ENCODE peak calls at places on chromosomes 2 and 18, in six cellular contexts. N, F, K, W, J and A are unnamed samples.

GRCh38 chr2:205721057-205721767 is 38.9 kb downstream of the NRP2 start:
- DNase-seq in N (no peak), F (no peak), K (no peak), J (no peak), W (peak), A (no peak)

GRCh38 chr2:7241041-7241440 is 323.8 kb downstream of the RNF144A start:
- DNase-seq in K (no peak), J (no peak), W (no peak), F (no peak), N (no peak), A (no peak)

GRCh38 chr2:20231159-20231558 is 6.2 kb upstream of the SDC1 start:
- DNase-seq in N (no peak), J (no peak), K (no peak), F (no peak), W (no peak), A (no peak)

GRCh38 chr18:23453657-23454011 is 547 bp downstream of the RIOK3 start:
- DNase-seq in F (no peak), W (peak), J (no peak), K (no peak), N (no peak), A (no peak)

GRCh38 chr18:7300971-7301553 is 70.2 kb downstream of the LRRC30 start:
- DNase-seq in J (no peak), W (no peak), K (no peak), N (no peak), F (no peak), A (no peak)

GRCh38 chr2:55992465-55992864 is 68.9 kb upstream of the EFEMP1 start:
- DNase-seq in N (no peak), J (no peak), K (no peak), F (no peak), W (no peak), A (no peak)

GRCh38 chr2:85420743-85421705 is 2.5 kb downstream of the SH2D6 start:
- DNase-seq in F (peak), K (peak), J (peak), W (peak), N (peak), A (peak)

GRCh38 chr2:127003028-127003800 is 103.7 kb downstream of the BIN1 start:
- DNase-seq in W (peak), J (no peak), N (no peak), K (no peak), F (no peak), A (no peak)

GRCh38 chr2:108229875-108230274 is 9.9 kb upstream of the SULT1C3 start:
- DNase-seq in N (no peak), W (no peak), J (no peak), K (no peak), F (no peak), A (no peak)

GRCh38 chr2:236010920-236011685 is 157.1 kb downstream of the GBX2 start:
- DNase-seq in K (no peak), W (no peak), F (no peak), J (no peak), N (no peak), A (no peak)

GRCh38 chr2:230134496-230135073 is 65.9 kb upstream of the SLC16A14 start:
- DNase-seq in F (no peak), W (no peak), N (no peak), K (no peak), J (no peak), A (no peak)